ENCODE peak calls at places on chromosomes 2 and 18, in nine cellular contexts. One of them, this sample, is unnamed.

GRCh38 chr18:53906681-53907080 is 317.8 kb downstream of the MBD2 start:
- DNase-seq in bronchial epithelial cell: no peak
- DNase-seq in fibroblast of mammary gland: peak; percentile 1
- DNase-seq in lower leg skin: no peak
- DNase-seq in AG04450: no peak
- DNase-seq in fibroblast of pulmonary artery: peak; percentile 52
- DNase-seq in Calu3: no peak
- DNase-seq in tibial artery: no peak
- DNase-seq in Peyer's patch: no peak
- DNase-seq in this sample: no peak

GRCh38 chr2:175577405-175577986 is 396.0 kb upstream of the ATP5MC3 start:
- DNase-seq in bronchial epithelial cell: no peak
- DNase-seq in fibroblast of mammary gland: no peak
- DNase-seq in lower leg skin: no peak
- DNase-seq in AG04450: no peak
- DNase-seq in fibroblast of pulmonary artery: no peak
- DNase-seq in Calu3: no peak
- DNase-seq in tibial artery: no peak
- DNase-seq in Peyer's patch: no peak
- DNase-seq in this sample: no peak

GRCh38 chr18:63314062-63314790 is 5.3 kb downstream of the BCL2 start:
- DNase-seq in bronchial epithelial cell: no peak
- DNase-seq in fibroblast of mammary gland: no peak
- DNase-seq in lower leg skin: no peak
- DNase-seq in AG04450: no peak
- DNase-seq in fibroblast of pulmonary artery: no peak
- DNase-seq in Calu3: no peak
- DNase-seq in tibial artery: no peak
- DNase-seq in Peyer's patch: no peak
- DNase-seq in this sample: no peak

GRCh38 chr2:178344121-178344520 is 106.9 kb downstream of the PRKRA start:
- DNase-seq in bronchial epithelial cell: no peak
- DNase-seq in fibroblast of mammary gland: no peak
- DNase-seq in lower leg skin: no peak
- DNase-seq in AG04450: no peak
- DNase-seq in fibroblast of pulmonary artery: no peak
- DNase-seq in Calu3: no peak
- DNase-seq in tibial artery: no peak
- DNase-seq in Peyer's patch: no peak
- DNase-seq in this sample: no peak

GRCh38 chr2:68045337-68045736 is 17.5 kb downstream of the C1D start:
- DNase-seq in bronchial epithelial cell: no peak
- DNase-seq in fibroblast of mammary gland: no peak
- DNase-seq in lower leg skin: no peak
- DNase-seq in AG04450: no peak
- DNase-seq in fibroblast of pulmonary artery: peak; percentile 4
- DNase-seq in Calu3: no peak
- DNase-seq in tibial artery: no peak
- DNase-seq in Peyer's patch: no peak
- DNase-seq in this sample: no peak

GRCh38 chr2:239814917-239815637 is 210.1 kb downstream of the NDUFA10 start:
- DNase-seq in bronchial epithelial cell: no peak
- DNase-seq in fibroblast of mammary gland: peak; percentile 25
- DNase-seq in lower leg skin: no peak
- DNase-seq in AG04450: no peak
- DNase-seq in fibroblast of pulmonary artery: no peak
- DNase-seq in Calu3: no peak
- DNase-seq in tibial artery: peak; percentile 72
- DNase-seq in Peyer's patch: peak; percentile 55
- DNase-seq in this sample: no peak

GRCh38 chr2:140990416-140990815 is 1140.4 kb downstream of the LRP1B start:
- DNase-seq in bronchial epithelial cell: peak; percentile 28
- DNase-seq in fibroblast of mammary gland: peak; percentile 92
- DNase-seq in lower leg skin: no peak
- DNase-seq in AG04450: peak; percentile 83
- DNase-seq in fibroblast of pulmonary artery: peak; percentile 59
- DNase-seq in Calu3: no peak
- DNase-seq in tibial artery: no peak
- DNase-seq in Peyer's patch: no peak
- DNase-seq in this sample: no peak

GRCh38 chr2:148882051-148882450 is 7.0 kb downstream of the KIF5C start:
- DNase-seq in bronchial epithelial cell: no peak
- DNase-seq in fibroblast of mammary gland: no peak
- DNase-seq in lower leg skin: no peak
- DNase-seq in AG04450: no peak
- DNase-seq in fibroblast of pulmonary artery: no peak
- DNase-seq in Calu3: no peak
- DNase-seq in tibial artery: no peak
- DNase-seq in Peyer's patch: no peak
- DNase-seq in this sample: no peak

GRCh38 chr2:61218817-61219170 is 56.8 kb downstream of the C2orf74 start:
- DNase-seq in bronchial epithelial cell: peak; percentile 67
- DNase-seq in fibroblast of mammary gland: no peak
- DNase-seq in lower leg skin: no peak
- DNase-seq in AG04450: no peak
- DNase-seq in fibroblast of pulmonary artery: no peak
- DNase-seq in Calu3: peak; percentile 7
- DNase-seq in tibial artery: no peak
- DNase-seq in Peyer's patch: no peak
- DNase-seq in this sample: no peak

GRCh38 chr2:26911911-26912861 is 58.3 kb upstream of the MAPRE3 start:
- DNase-seq in bronchial epithelial cell: no peak
- DNase-seq in fibroblast of mammary gland: no peak
- DNase-seq in lower leg skin: no peak
- DNase-seq in AG04450: no peak
- DNase-seq in fibroblast of pulmonary artery: no peak
- DNase-seq in Calu3: no peak
- DNase-seq in tibial artery: no peak
- DNase-seq in Peyer's patch: no peak
- DNase-seq in this sample: no peak

GRCh38 chr18:22073411-22073810 is 96.0 kb upstream of the GATA6 start:
- DNase-seq in bronchial epithelial cell: no peak
- DNase-seq in fibroblast of mammary gland: no peak
- DNase-seq in lower leg skin: no peak
- DNase-seq in AG04450: no peak
- DNase-seq in fibroblast of pulmonary artery: no peak
- DNase-seq in Calu3: no peak
- DNase-seq in tibial artery: no peak
- DNase-seq in Peyer's patch: peak; percentile 69
- DNase-seq in this sample: no peak

GRCh38 chr2:202141319-202141947 is 68.4 kb downstream of the KIAA2012 start:
- DNase-seq in bronchial epithelial cell: no peak
- DNase-seq in fibroblast of mammary gland: no peak
- DNase-seq in lower leg skin: no peak
- DNase-seq in AG04450: no peak
- DNase-seq in fibroblast of pulmonary artery: no peak
- DNase-seq in Calu3: no peak
- DNase-seq in tibial artery: no peak
- DNase-seq in Peyer's patch: no peak
- DNase-seq in this sample: no peak

GRCh38 chr18:23207994-23208393 is 72.7 kb downstream of the CABLES1 start:
- DNase-seq in bronchial epithelial cell: no peak
- DNase-seq in fibroblast of mammary gland: no peak
- DNase-seq in lower leg skin: no peak
- DNase-seq in AG04450: no peak
- DNase-seq in fibroblast of pulmonary artery: no peak
- DNase-seq in Calu3: no peak
- DNase-seq in tibial artery: no peak
- DNase-seq in Peyer's patch: no peak
- DNase-seq in this sample: no peak

GRCh38 chr18:23209031-23209430 is 73.7 kb downstream of the CABLES1 start:
- DNase-seq in bronchial epithelial cell: peak; percentile 84
- DNase-seq in fibroblast of mammary gland: no peak
- DNase-seq in lower leg skin: no peak
- DNase-seq in AG04450: no peak
- DNase-seq in fibroblast of pulmonary artery: peak; percentile 50
- DNase-seq in Calu3: no peak
- DNase-seq in tibial artery: no peak
- DNase-seq in Peyer's patch: no peak
- DNase-seq in this sample: no peak

GRCh38 chr18:23208600-23208999 is 73.3 kb downstream of the CABLES1 start:
- DNase-seq in bronchial epithelial cell: no peak
- DNase-seq in fibroblast of mammary gland: no peak
- DNase-seq in lower leg skin: no peak
- DNase-seq in AG04450: no peak
- DNase-seq in fibroblast of pulmonary artery: no peak
- DNase-seq in Calu3: no peak
- DNase-seq in tibial artery: no peak
- DNase-seq in Peyer's patch: no peak
- DNase-seq in this sample: no peak

GRCh38 chr18:23205980-23206379 is 70.7 kb downstream of the CABLES1 start:
- DNase-seq in bronchial epithelial cell: no peak
- DNase-seq in fibroblast of mammary gland: no peak
- DNase-seq in lower leg skin: no peak
- DNase-seq in AG04450: no peak
- DNase-seq in fibroblast of pulmonary artery: no peak
- DNase-seq in Calu3: no peak
- DNase-seq in tibial artery: no peak
- DNase-seq in Peyer's patch: no peak
- DNase-seq in this sample: no peak

DNA sequence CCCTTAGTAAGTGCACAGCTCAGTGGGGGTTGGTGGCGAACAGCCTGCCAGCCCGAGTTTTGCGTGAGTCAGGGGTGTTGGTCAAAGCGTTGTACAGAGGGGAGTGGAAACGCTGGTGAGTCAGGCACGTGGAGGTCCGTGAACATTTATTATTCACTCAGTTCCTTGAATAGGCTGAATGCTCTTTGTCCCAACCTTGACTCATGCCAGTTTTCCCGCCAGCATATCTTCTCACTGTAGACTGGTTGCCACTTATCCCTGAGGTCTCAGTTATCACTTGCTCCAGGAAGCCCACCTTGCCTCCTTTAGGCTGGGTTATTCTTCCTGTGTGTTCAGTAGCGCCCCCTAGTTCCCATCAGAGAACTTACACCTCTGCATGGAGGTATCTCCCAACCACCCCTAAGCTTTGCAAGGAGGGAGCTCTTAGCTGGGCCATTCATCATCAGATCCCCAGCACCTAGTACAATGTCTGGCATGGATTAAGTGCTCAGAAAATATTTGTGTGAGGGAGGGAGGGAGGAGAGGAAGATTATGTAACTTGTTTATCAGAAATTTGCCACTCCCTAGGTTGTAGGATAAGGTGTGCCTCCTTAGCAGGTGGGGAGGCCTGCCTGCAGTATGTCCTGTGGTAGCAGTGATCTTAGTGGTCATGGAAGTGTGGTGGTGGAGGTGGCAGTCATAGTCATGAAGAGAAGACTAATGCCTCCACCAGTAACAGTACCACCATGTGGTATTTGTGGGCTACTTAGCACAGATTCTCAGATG is 72.1 kb downstream of the CABLES1 start:
- DNase-seq in bronchial epithelial cell: no peak
- DNase-seq in fibroblast of mammary gland: peak; percentile 30
- DNase-seq in lower leg skin: no peak
- DNase-seq in AG04450: no peak
- DNase-seq in fibroblast of pulmonary artery: no peak
- DNase-seq in Calu3: no peak
- DNase-seq in tibial artery: no peak
- DNase-seq in Peyer's patch: no peak
- DNase-seq in this sample: no peak
- TF ChIP-seq CTCF in bronchial epithelial cell: peak; percentile 14
- TF ChIP-seq CTCF in fibroblast of mammary gland: peak; percentile 45
- TF ChIP-seq CTCF in lower leg skin: no peak
- TF ChIP-seq CTCF in AG04450: peak; percentile 42
- TF ChIP-seq CTCF in fibroblast of pulmonary artery: peak; percentile 40
- TF ChIP-seq CTCF in Calu3: peak; percentile 10
- TF ChIP-seq CTCF in tibial artery: no peak
- TF ChIP-seq CTCF in Peyer's patch: no peak
- TF ChIP-seq CTCF in this sample: no peak

DNA sequence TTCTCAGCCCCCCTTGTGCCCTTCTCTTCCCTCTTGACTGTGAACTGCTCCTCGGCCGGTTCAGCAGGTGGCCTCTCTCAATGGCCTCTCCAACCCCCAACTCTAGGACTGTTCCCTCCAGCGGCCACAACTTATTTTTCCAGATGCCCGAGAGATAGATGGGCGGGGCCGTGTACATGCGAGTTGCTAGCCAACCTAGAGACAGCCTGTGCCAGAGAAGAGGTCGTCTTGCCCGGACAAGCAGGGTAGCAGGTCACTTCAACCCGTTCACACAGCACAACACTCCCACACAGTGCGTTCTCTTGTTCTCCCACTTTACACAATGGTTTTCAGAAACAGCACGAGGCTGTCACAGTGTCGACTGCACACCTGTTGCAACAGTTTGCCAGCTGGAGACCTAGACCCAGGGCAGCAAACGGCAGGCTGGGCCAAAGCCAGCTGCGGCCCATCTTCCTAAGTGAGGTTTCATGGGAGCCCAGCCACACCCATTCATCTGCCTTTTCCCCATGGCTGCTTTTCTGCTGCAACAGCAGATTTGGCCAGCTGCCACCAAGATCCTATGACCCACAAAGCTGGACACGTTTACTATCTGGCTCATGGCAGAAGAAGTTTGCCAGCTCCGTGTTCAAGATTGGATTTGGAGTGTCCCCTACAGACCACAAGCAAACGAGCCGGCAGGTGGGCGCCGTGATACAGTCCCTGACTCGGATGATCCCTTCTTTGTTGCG is 7.3 kb upstream of the PRLH start:
- DNase-seq in bronchial epithelial cell: peak; percentile 63
- DNase-seq in fibroblast of mammary gland: peak; percentile 90
- DNase-seq in lower leg skin: peak; percentile 82
- DNase-seq in AG04450: peak; percentile 32
- DNase-seq in fibroblast of pulmonary artery: peak; percentile 57
- DNase-seq in Calu3: no peak
- DNase-seq in tibial artery: no peak
- DNase-seq in Peyer's patch: peak; percentile 50
- DNase-seq in this sample: no peak
- TF ChIP-seq CTCF in bronchial epithelial cell: no peak
- TF ChIP-seq CTCF in fibroblast of mammary gland: peak; percentile 3
- TF ChIP-seq CTCF in lower leg skin: no peak
- TF ChIP-seq CTCF in AG04450: no peak
- TF ChIP-seq CTCF in fibroblast of pulmonary artery: no peak
- TF ChIP-seq CTCF in Calu3: no peak
- TF ChIP-seq CTCF in tibial artery: no peak
- TF ChIP-seq CTCF in Peyer's patch: no peak
- TF ChIP-seq CTCF in this sample: no peak

GRCh38 chr2:23091900-23092299 is 293.1 kb upstream of the KLHL29 start:
- DNase-seq in bronchial epithelial cell: no peak
- DNase-seq in fibroblast of mammary gland: no peak
- DNase-seq in lower leg skin: no peak
- DNase-seq in AG04450: no peak
- DNase-seq in fibroblast of pulmonary artery: no peak
- DNase-seq in Calu3: no peak
- DNase-seq in tibial artery: no peak
- DNase-seq in Peyer's patch: no peak
- DNase-seq in this sample: no peak
- TF ChIP-seq CTCF in bronchial epithelial cell: no peak
- TF ChIP-seq CTCF in fibroblast of mammary gland: no peak
- TF ChIP-seq CTCF in lower leg skin: no peak
- TF ChIP-seq CTCF in AG04450: no peak
- TF ChIP-seq CTCF in fibroblast of pulmonary artery: no peak
- TF ChIP-seq CTCF in Calu3: no peak
- TF ChIP-seq CTCF in tibial artery: no peak
- TF ChIP-seq CTCF in Peyer's patch: no peak
- TF ChIP-seq CTCF in this sample: no peak

GRCh38 chr2:207008105-207008990 is 69.0 kb downstream of the CPO start:
- DNase-seq in bronchial epithelial cell: peak; percentile 65
- DNase-seq in fibroblast of mammary gland: peak; percentile 35
- DNase-seq in lower leg skin: no peak
- DNase-seq in AG04450: no peak
- DNase-seq in fibroblast of pulmonary artery: peak; percentile 85
- DNase-seq in Calu3: no peak
- DNase-seq in tibial artery: no peak
- DNase-seq in Peyer's patch: no peak
- DNase-seq in this sample: no peak
- TF ChIP-seq CTCF in bronchial epithelial cell: no peak
- TF ChIP-seq CTCF in fibroblast of mammary gland: peak; percentile 35
- TF ChIP-seq CTCF in lower leg skin: no peak
- TF ChIP-seq CTCF in AG04450: peak; percentile 36
- TF ChIP-seq CTCF in fibroblast of pulmonary artery: peak; percentile 22
- TF ChIP-seq CTCF in Calu3: peak; percentile 19
- TF ChIP-seq CTCF in tibial artery: no peak
- TF ChIP-seq CTCF in Peyer's patch: no peak
- TF ChIP-seq CTCF in this sample: no peak